ENCODE peak calls at places on chromosomes 16 and 17, in nine cellular contexts. C is sigmoid colon, U is transverse colon, K is HCT116, Z is breast epithelium, P is spleen, O is GM12878, X is prostate gland, N is stomach. G is an unnamed sample.

GRCh38 chr17:40532520-40533253 is 31.3 kb upstream of the TNS4 start:
- DNase-seq in C (peak; percentile 37), U (no peak), K (no peak), Z (peak; percentile 25), P (peak; percentile 22), O (no peak), X (no peak), N (no peak), G (no peak)

GRCh38 chr17:42642377-42642776 is 16.7 kb upstream of the TUBG2 start:
- DNase-seq in C (no peak), U (no peak), K (no peak), Z (no peak), P (no peak), O (no peak), X (no peak), N (no peak), G (no peak)

GRCh38 chr16:60636117-60636516 is 1400.1 kb downstream of the CDH8 start:
- DNase-seq in C (no peak), U (no peak), K (no peak), Z (no peak), P (no peak), O (no peak), X (no peak), N (no peak), G (no peak)

GRCh38 chr16:55498101-55498500 is 10.8 kb upstream of the LPCAT2 start:
- DNase-seq in C (peak; percentile 49), U (no peak), K (no peak), Z (no peak), P (no peak), O (no peak), X (peak; percentile 3), N (no peak), G (no peak)

GRCh38 chr16:5064915-5065314 is 841 bp downstream of the C16orf89 start:
- DNase-seq in C (peak; percentile 14), U (peak; percentile 63), K (no peak), Z (no peak), P (peak; percentile 45), O (no peak), X (no peak), N (peak; percentile 82), G (no peak)

GRCh38 chr16:49857423-49858181 is 1.7 kb upstream of the ZNF423 start:
- DNase-seq in C (peak; percentile 82), U (peak; percentile 76), K (peak; percentile 60), Z (no peak), P (peak; percentile 84), O (no peak), X (no peak), N (peak; percentile 56), G (peak; percentile 49)

GRCh38 chr16:80663078-80663477 is 122.3 kb downstream of the DYNLRB2 start:
- DNase-seq in C (no peak), U (no peak), K (no peak), Z (no peak), P (no peak), O (no peak), X (no peak), N (no peak), G (no peak)

GRCh38 chr17:80826955-80827645 is 164.5 kb upstream of the CHMP6 start:
- DNase-seq in C (peak; percentile 81), U (no peak), K (no peak), Z (peak; percentile 54), P (peak; percentile 84), O (no peak), X (no peak), N (no peak), G (no peak)

GRCh38 chr17:68658999-68659780 is 58.0 kb upstream of the FAM20A start:
- DNase-seq in C (no peak), U (no peak), K (no peak), Z (no peak), P (no peak), O (no peak), X (no peak), N (no peak), G (no peak)

GRCh38 chr16:14196539-14196938 is 125.4 kb downstream of the MRTFB start:
- DNase-seq in C (no peak), U (no peak), K (no peak), Z (no peak), P (no peak), O (no peak), X (no peak), N (no peak), G (no peak)

GRCh38 chr17:35809855-35810461 is 674 bp downstream of the TAF15 start:
- DNase-seq in C (no peak), U (no peak), K (no peak), Z (no peak), P (no peak), O (no peak), X (no peak), N (no peak), G (no peak)

GRCh38 chr16:71670537-71670936 is 44.6 kb downstream of the MARVELD3 start:
- DNase-seq in C (no peak), U (peak; percentile 40), K (no peak), Z (no peak), P (no peak), O (no peak), X (no peak), N (no peak), G (no peak)

GRCh38 chr17:1078831-1079561 is 82.1 kb downstream of the TIMM22 start:
- DNase-seq in C (no peak), U (no peak), K (no peak), Z (no peak), P (no peak), O (no peak), X (no peak), N (no peak), G (no peak)

GRCh38 chr17:43740541-43740940 is 18.1 kb downstream of the SOST start:
- DNase-seq in C (no peak), U (no peak), K (no peak), Z (no peak), P (no peak), O (no peak), X (no peak), N (no peak), G (no peak)

GRCh38 chr17:57994436-57994835 is 6.4 kb upstream of the VEZF1 start:
- DNase-seq in C (no peak), U (no peak), K (no peak), Z (no peak), P (no peak), O (no peak), X (no peak), N (no peak), G (no peak)

GRCh38 chr16:84514874-84515835 is 10.7 kb upstream of the MEAK7 start:
- DNase-seq in C (no peak), U (peak; percentile 72), K (no peak), Z (no peak), P (peak; percentile 94), O (peak; percentile 96), X (no peak), N (peak; percentile 61), G (peak; percentile 98)

GRCh38 chr16:1991135-1991551 is 1.4 kb downstream of the SYNGR3 start:
- DNase-seq in C (no peak), U (peak; percentile 79), K (no peak), Z (no peak), P (peak; percentile 90), O (peak; percentile 71), X (no peak), N (peak; percentile 51), G (no peak)

DNA sequence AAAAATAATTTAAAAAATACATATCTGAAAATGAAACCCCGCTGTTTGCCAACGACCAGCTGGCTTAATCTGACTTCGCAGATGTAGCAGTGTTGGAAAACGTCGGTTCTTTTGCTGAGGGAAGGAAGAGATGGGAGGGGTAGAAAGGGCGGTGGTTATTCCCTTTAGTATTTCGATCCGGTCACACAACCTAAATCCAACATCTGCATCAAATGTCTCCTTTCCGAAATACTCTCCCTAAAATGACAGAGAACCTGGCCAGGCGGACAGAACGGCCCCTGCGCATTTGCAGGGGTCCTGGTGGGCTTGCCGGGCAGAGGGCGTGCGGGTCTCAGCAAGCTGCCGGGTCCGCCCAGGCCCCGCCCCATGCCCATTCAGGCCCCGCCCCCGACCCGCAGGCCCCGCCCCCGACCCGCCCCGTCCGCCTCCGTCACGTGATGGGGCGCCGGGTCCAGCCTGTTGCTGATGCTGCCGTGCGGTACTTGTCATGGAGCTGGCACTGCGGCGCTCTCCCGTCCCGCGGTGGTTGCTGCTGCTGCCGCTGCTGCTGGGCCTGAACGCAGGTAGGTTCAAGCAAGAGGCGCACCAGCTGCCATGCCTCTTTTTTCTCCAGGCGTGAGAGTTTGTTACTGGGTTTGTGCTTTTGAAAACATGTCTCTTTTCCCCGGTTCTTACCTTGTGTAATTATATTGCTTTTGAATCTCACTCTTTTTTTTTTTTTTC is at the start of gene SCPEP1:
- DNase-seq in C (peak; percentile 94), U (peak; percentile 85), K (peak; percentile 60), Z (peak; percentile 84), P (peak; percentile 95), O (no peak), X (peak; percentile 87), N (peak; percentile 87), G (peak; percentile 58)
- TF ChIP-seq POLR2AphosphoS5 in C (peak; percentile 92), U (peak; percentile 96), K (peak; percentile 84), Z (peak; percentile 63), P (peak; percentile 94), O (peak; percentile 77), X (peak; percentile 91), N (peak; percentile 93), G (no peak)

GRCh38 chr16:24729243-24729966 is at the start of gene TNRC6A:
- DNase-seq in C (peak; percentile 96), U (peak; percentile 90), K (peak; percentile 62), Z (peak; percentile 86), P (peak; percentile 96), O (peak; percentile 36), X (peak; percentile 80), N (peak; percentile 89), G (peak; percentile 65)
- TF ChIP-seq POLR2AphosphoS5 in C (peak; percentile 94), U (peak; percentile 42), K (peak; percentile 59), Z (peak; percentile 85), P (peak; percentile 86), O (peak; percentile 56), X (peak; percentile 69), N (peak; percentile 68), G (peak; percentile 43)

DNA sequence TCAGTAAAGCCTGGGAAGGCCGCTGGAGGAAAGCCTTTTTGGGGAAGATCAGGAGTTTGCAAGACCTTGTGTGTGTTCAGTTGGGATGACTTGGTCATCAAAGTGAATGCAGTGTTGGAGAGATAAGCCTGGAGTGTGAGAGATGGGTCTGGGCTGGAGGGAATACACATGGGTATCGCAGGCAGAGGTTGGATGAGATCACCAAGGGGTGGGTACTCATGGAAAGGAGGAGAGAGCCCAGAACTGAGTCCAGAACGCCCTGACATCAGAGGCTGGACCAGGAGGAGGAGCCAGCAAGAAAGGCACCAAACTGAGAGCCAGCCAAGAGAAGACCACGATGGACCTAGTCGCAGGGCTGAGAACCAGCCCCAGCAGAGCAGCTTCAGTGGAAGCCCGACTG is 35.2 kb downstream of the SDK2 start:
- DNase-seq in C (no peak), U (no peak), K (no peak), Z (no peak), P (no peak), O (no peak), X (no peak), N (no peak), G (no peak)
- TF ChIP-seq POLR2AphosphoS5 in C (no peak), U (no peak), K (no peak), Z (no peak), P (no peak), O (no peak), X (no peak), N (no peak), G (no peak)

DNA sequence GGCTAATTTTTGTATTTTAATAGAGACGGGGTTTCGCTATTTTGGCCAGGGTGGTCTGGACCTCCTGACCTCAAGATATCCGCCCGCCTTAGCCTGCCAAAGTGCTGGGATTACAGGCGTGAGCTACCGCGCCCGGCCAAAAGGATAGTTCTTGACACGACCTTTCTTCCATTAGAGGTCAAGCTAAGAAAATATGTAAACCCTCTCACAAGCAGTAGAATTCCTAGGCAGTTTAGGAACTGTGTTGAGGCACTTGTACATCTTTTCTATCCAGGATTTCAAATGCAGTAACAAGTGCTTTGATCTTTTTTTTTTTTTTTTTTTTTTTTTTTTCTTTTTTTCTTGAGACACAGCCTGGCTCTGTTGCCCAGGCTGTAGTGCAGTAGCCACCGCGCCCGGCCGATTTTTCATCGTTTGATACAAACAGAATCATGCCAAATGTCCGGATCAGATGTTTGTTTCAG is 1.4 kb upstream of the ARL6IP1 start:
- DNase-seq in C (no peak), U (no peak), K (no peak), Z (no peak), P (no peak), O (no peak), X (no peak), N (no peak), G (no peak)
- TF ChIP-seq POLR2AphosphoS5 in C (no peak), U (no peak), K (no peak), Z (no peak), P (no peak), O (no peak), X (no peak), N (no peak), G (no peak)

G was measured in HL-60.